ENCODE peak calls at places on chromosomes 3 and 15, in six cellular contexts. J is lower lobe of right lung, P is tibial artery, X is testis, L is H9, A is cardiac muscle cell. H is an unnamed sample.
A peak's percentile ranks its signal among the peaks of the same experiment; 100 is the strongest.

GRCh38 chr3:3356836-3357235 is 177.3 kb upstream of the CRBN start:
- DNase-seq in J (no peak), P (no peak), X (no peak), L (no peak), A (no peak), H (no peak)

GRCh38 chr15:68817304-68818087 is 3.2 kb downstream of the ANP32A start:
- DNase-seq in J (peak; percentile 85), P (peak; percentile 82), X (peak; percentile 72), L (no peak), A (peak; percentile 81), H (peak; percentile 70)

GRCh38 chr3:11554666-11555065 is 89.0 kb downstream of the VGLL4 start:
- DNase-seq in J (peak; percentile 20), P (peak; percentile 66), X (no peak), L (no peak), A (no peak), H (peak; percentile 33)

GRCh38 chr3:62615258-62615840 is 242.0 kb upstream of the FEZF2 start:
- DNase-seq in J (no peak), P (no peak), X (no peak), L (no peak), A (no peak), H (no peak)

GRCh38 chr3:168498194-168498593 is 402.5 kb upstream of the GOLIM4 start:
- DNase-seq in J (no peak), P (no peak), X (no peak), L (no peak), A (no peak), H (no peak)

GRCh38 chr15:85980946-85981345 is 98.7 kb upstream of the AGBL1 start:
- DNase-seq in J (no peak), P (no peak), X (no peak), L (no peak), A (no peak), H (no peak)

GRCh38 chr3:50873376-50874157 is 198.8 kb downstream of the DOCK3 start:
- DNase-seq in J (no peak), P (no peak), X (no peak), L (no peak), A (no peak), H (no peak)

GRCh38 chr15:52790166-52790708 is at the start of gene ONECUT1:
- DNase-seq in J (peak; percentile 47), P (no peak), X (peak; percentile 68), L (peak; percentile 82), A (peak; percentile 84), H (no peak)

GRCh38 chr3:53187430-53187829 is 26.4 kb downstream of the PRKCD start:
- DNase-seq in J (no peak), P (no peak), X (no peak), L (no peak), A (no peak), H (no peak)

GRCh38 chr3:128073807-128074206 is 21.6 kb downstream of the SEC61A1 start:
- DNase-seq in J (no peak), P (no peak), X (no peak), L (no peak), A (no peak), H (no peak)

GRCh38 chr3:147934316-147935188 is 525.4 kb downstream of the ZIC1 start:
- DNase-seq in J (no peak), P (no peak), X (no peak), L (peak; percentile 58), A (no peak), H (no peak)

GRCh38 chr3:183031826-183032225 is 51.5 kb upstream of the DCUN1D1 start:
- DNase-seq in J (no peak), P (no peak), X (no peak), L (no peak), A (no peak), H (no peak)

GRCh38 chr15:92056875-92057274 is 203.4 kb downstream of the SLCO3A1 start:
- DNase-seq in J (no peak), P (no peak), X (no peak), L (no peak), A (no peak), H (no peak)

GRCh38 chr15:92051726-92052125 is 198.2 kb downstream of the SLCO3A1 start:
- DNase-seq in J (no peak), P (no peak), X (no peak), L (no peak), A (no peak), H (no peak)

GRCh38 chr15:92049290-92050008 is 195.9 kb downstream of the SLCO3A1 start:
- DNase-seq in J (no peak), P (no peak), X (no peak), L (no peak), A (no peak), H (no peak)

GRCh38 chr15:92050220-92050898 is 196.9 kb downstream of the SLCO3A1 start:
- DNase-seq in J (no peak), P (no peak), X (no peak), L (no peak), A (no peak), H (no peak)

DNA sequence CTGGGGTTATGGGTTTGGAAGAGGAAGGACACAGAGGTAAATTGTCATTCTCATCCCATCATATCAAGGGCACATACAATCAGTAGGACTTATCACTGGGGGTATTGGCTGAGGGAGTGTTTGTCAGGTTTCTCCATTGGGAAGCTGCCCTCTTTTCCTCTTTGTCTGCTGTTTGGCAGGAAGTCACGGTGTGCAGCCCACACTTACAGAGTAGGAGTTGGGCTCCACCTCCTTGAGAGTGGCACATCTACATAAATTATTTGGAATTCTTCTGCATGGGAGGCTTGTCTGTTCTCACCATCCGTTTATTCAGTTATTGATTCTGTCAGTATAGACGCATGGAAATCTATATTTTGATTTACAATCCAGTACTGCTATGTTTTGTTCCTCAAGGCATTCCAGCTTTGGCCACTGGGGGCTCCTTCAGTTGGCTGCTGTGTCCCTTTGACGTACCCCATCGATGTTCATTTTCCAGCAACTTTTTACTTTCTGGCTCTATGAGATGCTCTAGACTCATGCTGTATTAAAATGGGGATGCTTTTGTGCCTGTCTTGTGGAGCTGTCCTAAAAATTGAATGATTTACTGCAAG is 200.3 kb downstream of the SLCO3A1 start:
- DNase-seq in J (no peak), P (no peak), X (no peak), L (no peak), A (no peak), H (no peak)
- TF ChIP-seq CTCF in J (peak; percentile 15), P (no peak), X (peak; percentile 5), L (peak; percentile 71), A (peak; percentile 43), H (no peak)

GRCh38 chr3:194104041-194104751 is 31.8 kb upstream of the HES1 start:
- DNase-seq in J (no peak), P (no peak), X (no peak), L (no peak), A (no peak), H (no peak)
- H3K4me1 ChIP-seq in J (no peaks in the 10 kb centered on the region), P (no peaks in the 10 kb centered on the region), X (no peaks in the 10 kb centered on the region), L (no peaks in the 10 kb centered on the region), A (no peaks in the 10 kb centered on the region), H (no peaks in the 10 kb centered on the region)

DNA sequence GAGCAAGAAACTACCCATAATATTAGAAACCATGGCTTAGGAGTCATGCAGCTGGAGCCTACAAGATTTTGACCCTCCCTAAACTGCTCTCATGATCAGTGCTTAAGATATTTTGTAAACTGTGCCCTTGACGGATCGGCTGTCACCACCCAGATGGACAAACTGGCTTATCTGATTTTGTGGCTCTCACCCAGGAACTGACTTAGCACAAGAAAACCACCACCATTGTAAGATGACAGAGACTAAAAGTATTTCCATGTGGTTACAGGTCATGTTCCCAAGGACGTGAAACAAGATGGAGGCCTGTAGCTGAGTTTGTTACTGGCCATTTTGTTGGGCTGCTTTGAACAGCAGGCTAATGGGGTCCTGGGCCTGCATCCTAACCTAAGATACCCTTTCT is 940.9 kb downstream of the OTOL1 start:
- DNase-seq in J (no peak), P (no peak), X (no peak), L (no peak), A (no peak), H (no peak)
- TF ChIP-seq CTCF in J (no peak), P (no peak), X (no peak), L (no peak), A (no peak), H (no peak)

GRCh38 chr3:189805375-189806067 is 174.3 kb downstream of the TP63 start:
- DNase-seq in J (no peak), P (no peak), X (no peak), L (no peak), A (no peak), H (no peak)
- H3K4me1 ChIP-seq in J (no peaks in the 10 kb centered on the region), P (no peaks in the 10 kb centered on the region), X (no peaks in the 10 kb centered on the region), L (peaks cover 3% of the 10 kb centered on the region), A (peaks cover 6% of the 10 kb centered on the region), H (no peaks in the 10 kb centered on the region)

GRCh38 chr3:188153949-188154757 is at the start of gene LPP:
- DNase-seq in J (peak; percentile 91), P (peak; percentile 90), X (peak; percentile 78), L (peak; percentile 81), A (peak; percentile 81), H (peak; percentile 87)
- TF ChIP-seq CTCF in J (no peak), P (no peak), X (no peak), L (peak; percentile 23), A (peak; percentile 9), H (no peak)